ENCODE peak calls at places on chromosomes 5 and 9, in six cellular contexts. One of them, this sample, is unnamed.

GRCh38 chr9:31272456-31273295 is 1111.8 kb upstream of the ACO1 start:
- DNase-seq in IMR-90: no peak
- DNase-seq in neuronal stem cell: no peak
- DNase-seq in mesendoderm: peak; percentile 4
- DNase-seq in trophoblast cell: no peak
- DNase-seq in H1: no peak
- DNase-seq in this sample: no peak

GRCh38 chr5:150401076-150401375 is 11.7 kb downstream of the CD74 start:
- DNase-seq in IMR-90: no peak
- DNase-seq in neuronal stem cell: no peak
- DNase-seq in mesendoderm: no peak
- DNase-seq in trophoblast cell: no peak
- DNase-seq in H1: no peak
- DNase-seq in this sample: no peak

GRCh38 chr9:21450733-21451394 is 10.6 kb downstream of the IFNA1 start:
- DNase-seq in IMR-90: peak; percentile 55
- DNase-seq in neuronal stem cell: no peak
- DNase-seq in mesendoderm: peak; percentile 58
- DNase-seq in trophoblast cell: peak; percentile 60
- DNase-seq in H1: no peak
- DNase-seq in this sample: no peak

GRCh38 chr5:73199671-73200070 is 26.7 kb downstream of the TMEM174 start:
- DNase-seq in IMR-90: no peak
- DNase-seq in neuronal stem cell: no peak
- DNase-seq in mesendoderm: no peak
- DNase-seq in trophoblast cell: no peak
- DNase-seq in H1: peak; percentile 33
- DNase-seq in this sample: no peak

GRCh38 chr5:39992617-39993203 is 567.9 kb upstream of the DAB2 start:
- DNase-seq in IMR-90: no peak
- DNase-seq in neuronal stem cell: no peak
- DNase-seq in mesendoderm: no peak
- DNase-seq in trophoblast cell: no peak
- DNase-seq in H1: no peak
- DNase-seq in this sample: no peak

GRCh38 chr5:148972958-148973357 is 89.9 kb downstream of the SH3TC2 start:
- DNase-seq in IMR-90: peak; percentile 89
- DNase-seq in neuronal stem cell: no peak
- DNase-seq in mesendoderm: peak; percentile 47
- DNase-seq in trophoblast cell: peak; percentile 87
- DNase-seq in H1: no peak
- DNase-seq in this sample: peak; percentile 97

GRCh38 chr9:89036383-89036782 is 45.1 kb downstream of the S1PR3 start:
- DNase-seq in IMR-90: peak; percentile 61
- DNase-seq in neuronal stem cell: no peak
- DNase-seq in mesendoderm: no peak
- DNase-seq in trophoblast cell: peak; percentile 7
- DNase-seq in H1: no peak
- DNase-seq in this sample: peak; percentile 25

GRCh38 chr5:98933446-98934072 is 4.8 kb upstream of the CHD1 start:
- DNase-seq in IMR-90: no peak
- DNase-seq in neuronal stem cell: no peak
- DNase-seq in mesendoderm: no peak
- DNase-seq in trophoblast cell: no peak
- DNase-seq in H1: no peak
- DNase-seq in this sample: no peak

GRCh38 chr5:135996611-135997010 is 32.2 kb upstream of the TGFBI start:
- DNase-seq in IMR-90: peak; percentile 66
- DNase-seq in neuronal stem cell: no peak
- DNase-seq in mesendoderm: no peak
- DNase-seq in trophoblast cell: no peak
- DNase-seq in H1: no peak
- DNase-seq in this sample: peak; percentile 67

GRCh38 chr5:54229041-54229780 is 81.2 kb downstream of the ARL15 start:
- DNase-seq in IMR-90: peak; percentile 58
- DNase-seq in neuronal stem cell: peak; percentile 56
- DNase-seq in mesendoderm: peak; percentile 61
- DNase-seq in trophoblast cell: peak; percentile 42
- DNase-seq in H1: peak; percentile 86
- DNase-seq in this sample: peak; percentile 60

GRCh38 chr5:15707631-15708030 is 207.7 kb downstream of the FBXL7 start:
- DNase-seq in IMR-90: no peak
- DNase-seq in neuronal stem cell: no peak
- DNase-seq in mesendoderm: no peak
- DNase-seq in trophoblast cell: no peak
- DNase-seq in H1: no peak
- DNase-seq in this sample: no peak

GRCh38 chr5:15704397-15704947 is 204.5 kb downstream of the FBXL7 start:
- DNase-seq in IMR-90: peak; percentile 43
- DNase-seq in neuronal stem cell: no peak
- DNase-seq in mesendoderm: no peak
- DNase-seq in trophoblast cell: no peak
- DNase-seq in H1: no peak
- DNase-seq in this sample: peak; percentile 35

GRCh38 chr5:15702102-15702501 is 202.1 kb downstream of the FBXL7 start:
- DNase-seq in IMR-90: peak; percentile 54
- DNase-seq in neuronal stem cell: no peak
- DNase-seq in mesendoderm: peak; percentile 92
- DNase-seq in trophoblast cell: no peak
- DNase-seq in H1: no peak
- DNase-seq in this sample: peak; percentile 79

GRCh38 chr5:15703901-15704300 is 203.9 kb downstream of the FBXL7 start:
- DNase-seq in IMR-90: no peak
- DNase-seq in neuronal stem cell: no peak
- DNase-seq in mesendoderm: peak; percentile 82
- DNase-seq in trophoblast cell: no peak
- DNase-seq in H1: no peak
- DNase-seq in this sample: peak; percentile 43
- H3K18ac ChIP-seq in IMR-90: peak overlapping the region; percentile 4
- H3K18ac ChIP-seq in neuronal stem cell: no peak overlapping the region
- H3K18ac ChIP-seq in mesendoderm: no peak overlapping the region
- H3K18ac ChIP-seq in trophoblast cell: no peak overlapping the region
- H3K18ac ChIP-seq in H1: no peak overlapping the region
- H3K18ac ChIP-seq in this sample: peak overlapping the region; percentile 16

DNA sequence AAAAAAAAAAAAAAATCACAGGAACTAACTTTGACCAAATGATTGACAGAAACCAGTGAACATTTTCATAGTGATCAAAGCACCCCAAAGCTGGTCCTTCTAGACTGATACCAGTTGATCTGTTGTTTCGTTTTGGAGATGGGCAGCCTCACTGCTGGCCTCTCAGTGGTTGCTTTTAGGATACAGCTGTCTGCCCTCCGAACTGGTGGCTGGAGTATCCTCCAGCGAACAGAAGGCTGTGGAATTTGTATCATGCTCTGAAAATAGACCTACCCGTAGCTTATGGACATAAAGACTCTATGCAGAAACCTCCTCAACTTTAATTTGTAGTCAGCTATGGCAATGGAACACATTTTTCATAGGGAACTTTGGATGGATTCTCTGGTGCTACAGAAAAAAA is 49.0 kb downstream of the DCP2 start:
- DNase-seq in IMR-90: no peak
- DNase-seq in neuronal stem cell: no peak
- DNase-seq in mesendoderm: no peak
- DNase-seq in trophoblast cell: no peak
- DNase-seq in H1: no peak
- DNase-seq in this sample: no peak
- H3K18ac ChIP-seq in IMR-90: no peak overlapping the region
- H3K18ac ChIP-seq in neuronal stem cell: no peak overlapping the region
- H3K18ac ChIP-seq in mesendoderm: no peak overlapping the region
- H3K18ac ChIP-seq in trophoblast cell: no peak overlapping the region
- H3K18ac ChIP-seq in H1: no peak overlapping the region
- H3K18ac ChIP-seq in this sample: no peak overlapping the region

GRCh38 chr5:6633469-6634326 is 458 bp downstream of the SRD5A1 start:
- DNase-seq in IMR-90: peak; percentile 22
- DNase-seq in neuronal stem cell: no peak
- DNase-seq in mesendoderm: peak; percentile 51
- DNase-seq in trophoblast cell: peak; percentile 44
- DNase-seq in H1: peak; percentile 72
- DNase-seq in this sample: peak; percentile 56
- H3K18ac ChIP-seq in IMR-90: no peak overlapping the region
- H3K18ac ChIP-seq in neuronal stem cell: peak overlapping the region; percentile 92
- H3K18ac ChIP-seq in mesendoderm: peak overlapping the region; percentile 91
- H3K18ac ChIP-seq in trophoblast cell: peak overlapping the region; percentile 22
- H3K18ac ChIP-seq in H1: peak overlapping the region; percentile 28
- H3K18ac ChIP-seq in this sample: peak overlapping the region; percentile 85

GRCh38 chr9:122936883-122937282 is 3.9 kb upstream of the RABGAP1 start:
- DNase-seq in IMR-90: no peak
- DNase-seq in neuronal stem cell: no peak
- DNase-seq in mesendoderm: no peak
- DNase-seq in trophoblast cell: no peak
- DNase-seq in H1: no peak
- DNase-seq in this sample: no peak

GRCh38 chr9:122944960-122945888 is 4.4 kb downstream of the RABGAP1 start:
- DNase-seq in IMR-90: peak; percentile 54
- DNase-seq in neuronal stem cell: no peak
- DNase-seq in mesendoderm: no peak
- DNase-seq in trophoblast cell: no peak
- DNase-seq in H1: no peak
- DNase-seq in this sample: peak; percentile 47

GRCh38 chr9:122940603-122941559 is at the start of gene RABGAP1:
- DNase-seq in IMR-90: peak; percentile 97
- DNase-seq in neuronal stem cell: peak; percentile 97
- DNase-seq in mesendoderm: peak; percentile 99
- DNase-seq in trophoblast cell: peak; percentile 99
- DNase-seq in H1: peak; percentile 96
- DNase-seq in this sample: peak; percentile 98

GRCh38 chr9:122939611-122940010 is 1.2 kb upstream of the RABGAP1 start:
- DNase-seq in IMR-90: no peak
- DNase-seq in neuronal stem cell: no peak
- DNase-seq in mesendoderm: no peak
- DNase-seq in trophoblast cell: no peak
- DNase-seq in H1: no peak
- DNase-seq in this sample: no peak

GRCh38 chr9:122941560-122942234 is 877 bp downstream of the RABGAP1 start:
- DNase-seq in IMR-90: peak; percentile 76
- DNase-seq in neuronal stem cell: no peak
- DNase-seq in mesendoderm: peak; percentile 67
- DNase-seq in trophoblast cell: peak; percentile 2
- DNase-seq in H1: no peak
- DNase-seq in this sample: peak; percentile 84
- H3K18ac ChIP-seq in IMR-90: peak overlapping the region; percentile 22
- H3K18ac ChIP-seq in neuronal stem cell: peak overlapping the region; percentile 87
- H3K18ac ChIP-seq in mesendoderm: peak overlapping the region; percentile 62
- H3K18ac ChIP-seq in trophoblast cell: peak overlapping the region; percentile 62
- H3K18ac ChIP-seq in H1: no peak overlapping the region
- H3K18ac ChIP-seq in this sample: no peak overlapping the region

DNA sequence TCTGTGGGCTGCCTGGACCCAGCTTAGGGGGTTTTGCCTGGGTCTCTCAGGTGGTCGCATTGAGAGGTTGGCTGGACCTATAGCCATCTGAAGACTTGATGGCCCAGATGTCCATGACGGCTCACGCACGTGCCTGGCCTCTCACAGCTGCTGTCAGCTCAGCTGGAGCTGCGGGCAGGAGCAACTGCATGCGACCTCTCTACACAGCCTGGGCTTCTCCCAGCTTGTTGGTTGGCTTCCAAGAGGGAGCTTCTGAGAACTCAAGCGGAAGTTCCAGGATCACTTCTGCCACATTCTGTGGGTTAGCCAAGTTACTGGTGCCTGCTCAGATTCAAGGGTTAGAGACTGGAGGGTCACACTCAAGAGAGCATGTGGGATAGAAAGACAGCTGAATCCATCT is 99.2 kb downstream of the DAPK1 start:
- DNase-seq in IMR-90: no peak
- DNase-seq in neuronal stem cell: no peak
- DNase-seq in mesendoderm: no peak
- DNase-seq in trophoblast cell: no peak
- DNase-seq in H1: no peak
- DNase-seq in this sample: no peak
- H3K18ac ChIP-seq in IMR-90: no peak overlapping the region
- H3K18ac ChIP-seq in neuronal stem cell: peak overlapping the region; percentile 73
- H3K18ac ChIP-seq in mesendoderm: no peak overlapping the region
- H3K18ac ChIP-seq in trophoblast cell: peak overlapping the region; percentile 51
- H3K18ac ChIP-seq in H1: no peak overlapping the region
- H3K18ac ChIP-seq in this sample: no peak overlapping the region

DNA sequence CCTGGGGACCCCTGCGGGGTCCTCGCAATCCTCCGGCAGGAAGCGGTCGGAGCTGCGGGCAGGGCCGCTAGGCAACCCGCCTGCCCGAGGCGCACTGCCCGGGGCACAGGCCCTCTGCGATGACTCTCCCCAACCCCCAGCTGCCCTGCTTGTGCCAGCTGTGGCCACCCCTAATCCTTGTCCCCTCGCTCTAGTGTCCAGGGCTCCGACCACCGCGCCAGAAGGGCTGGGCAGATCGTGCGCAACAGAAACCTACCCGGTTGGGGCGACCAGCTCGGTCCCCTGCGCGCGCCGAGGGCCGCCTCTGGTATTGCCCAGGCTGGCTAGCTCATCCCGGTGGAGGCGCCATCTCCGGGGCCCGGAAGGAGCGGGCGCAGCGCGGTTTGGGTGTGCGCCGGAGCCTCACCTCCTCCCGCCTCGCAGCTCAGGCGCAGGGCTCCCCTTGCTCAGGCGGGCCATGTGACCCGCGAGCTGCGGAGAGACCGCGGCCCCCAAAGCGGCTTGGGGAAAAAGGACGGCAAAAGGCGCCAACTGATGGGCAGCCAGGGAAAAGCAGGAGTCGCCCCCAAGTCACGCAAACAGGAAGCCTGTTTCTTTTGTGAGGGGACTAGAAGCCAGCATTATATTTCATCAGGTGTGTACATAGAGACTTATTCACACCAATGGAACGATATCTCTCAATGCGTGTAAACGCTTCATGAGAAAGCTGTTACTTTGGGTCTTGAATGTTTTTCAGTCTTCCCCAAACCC is 46.8 kb upstream of the RNF20 start:
- DNase-seq in IMR-90: peak; percentile 54
- DNase-seq in neuronal stem cell: peak; percentile 69
- DNase-seq in mesendoderm: peak; percentile 85
- DNase-seq in trophoblast cell: no peak
- DNase-seq in H1: peak; percentile 87
- DNase-seq in this sample: peak; percentile 72
- H3K18ac ChIP-seq in IMR-90: peak overlapping the region; percentile 43
- H3K18ac ChIP-seq in neuronal stem cell: peak overlapping the region; percentile 93
- H3K18ac ChIP-seq in mesendoderm: peak overlapping the region; percentile 42
- H3K18ac ChIP-seq in trophoblast cell: no peak overlapping the region
- H3K18ac ChIP-seq in H1: peak overlapping the region; percentile 88
- H3K18ac ChIP-seq in this sample: peak overlapping the region; percentile 91